ENCODE peak calls at places on chromosomes 5 and 9, in ten cellular contexts. One of them, this sample, is unnamed.

GRCh38 chr5:55601209-55601618 is 66.5 kb upstream of the PLPP1 start:
- DNase-seq in aorta: peak
- DNase-seq in GM12891: no peak
- DNase-seq in fibroblast of lung: peak
- DNase-seq in COR-L47: no peak
- DNase-seq in NCI-H774: peak
- DNase-seq in NCI-H2029 treated with DMSO at 0.1 percent for 48 hours: no peak
- DNase-seq in CD4-positive, alpha-beta memory T cell: no peak
- DNase-seq in K562: no peak
- DNase-seq in NCI-H2081: no peak
- DNase-seq in this sample: peak

GRCh38 chr5:31161772-31162171 is 31.7 kb upstream of the CDH6 start:
- DNase-seq in NCI-H774: no peak
- DNase-seq in fibroblast of lung: no peak
- DNase-seq in NCI-H2029 treated with DMSO at 0.1 percent for 48 hours: no peak
- DNase-seq in CD4-positive, alpha-beta memory T cell: no peak
- DNase-seq in GM12891: no peak
- DNase-seq in aorta: no peak
- DNase-seq in NCI-H2081: no peak
- DNase-seq in K562: no peak
- DNase-seq in COR-L47: no peak
- DNase-seq in this sample: no peak

GRCh38 chr5:73654171-73654811 is 28.3 kb downstream of the ARHGEF28 start:
- DNase-seq in CD4-positive, alpha-beta memory T cell: no peak
- DNase-seq in COR-L47: no peak
- DNase-seq in NCI-H2081: no peak
- DNase-seq in GM12891: no peak
- DNase-seq in NCI-H774: no peak
- DNase-seq in NCI-H2029 treated with DMSO at 0.1 percent for 48 hours: no peak
- DNase-seq in K562: no peak
- DNase-seq in fibroblast of lung: no peak
- DNase-seq in aorta: no peak
- DNase-seq in this sample: no peak

GRCh38 chr5:1503301-1504243 is 20.2 kb downstream of the LPCAT1 start:
- DNase-seq in GM12891: no peak
- DNase-seq in aorta: no peak
- DNase-seq in COR-L47: no peak
- DNase-seq in NCI-H774: no peak
- DNase-seq in fibroblast of lung: peak
- DNase-seq in K562: peak
- DNase-seq in NCI-H2029 treated with DMSO at 0.1 percent for 48 hours: no peak
- DNase-seq in NCI-H2081: no peak
- DNase-seq in CD4-positive, alpha-beta memory T cell: no peak
- DNase-seq in this sample: peak

GRCh38 chr5:3392306-3392939 is 203.2 kb upstream of the IRX1 start:
- DNase-seq in fibroblast of lung: no peak
- DNase-seq in NCI-H2029 treated with DMSO at 0.1 percent for 48 hours: no peak
- DNase-seq in aorta: peak
- DNase-seq in K562: peak
- DNase-seq in COR-L47: no peak
- DNase-seq in CD4-positive, alpha-beta memory T cell: no peak
- DNase-seq in GM12891: peak
- DNase-seq in NCI-H2081: no peak
- DNase-seq in NCI-H774: no peak
- DNase-seq in this sample: no peak

GRCh38 chr5:95798545-95798944 is 24.0 kb downstream of the GLRX start:
- DNase-seq in fibroblast of lung: no peak
- DNase-seq in NCI-H774: no peak
- DNase-seq in GM12891: no peak
- DNase-seq in NCI-H2081: no peak
- DNase-seq in NCI-H2029 treated with DMSO at 0.1 percent for 48 hours: no peak
- DNase-seq in aorta: no peak
- DNase-seq in K562: no peak
- DNase-seq in CD4-positive, alpha-beta memory T cell: no peak
- DNase-seq in COR-L47: no peak
- DNase-seq in this sample: no peak

GRCh38 chr5:83589786-83590185 is 118.2 kb downstream of the VCAN start:
- DNase-seq in NCI-H774: peak
- DNase-seq in K562: no peak
- DNase-seq in fibroblast of lung: no peak
- DNase-seq in aorta: no peak
- DNase-seq in CD4-positive, alpha-beta memory T cell: no peak
- DNase-seq in COR-L47: peak
- DNase-seq in NCI-H2029 treated with DMSO at 0.1 percent for 48 hours: no peak
- DNase-seq in NCI-H2081: peak
- DNase-seq in GM12891: no peak
- DNase-seq in this sample: no peak

GRCh38 chr5:177545487-177546261 is 8.7 kb downstream of the FAM193B start:
- DNase-seq in K562: no peak
- DNase-seq in COR-L47: no peak
- DNase-seq in fibroblast of lung: peak
- DNase-seq in NCI-H774: no peak
- DNase-seq in CD4-positive, alpha-beta memory T cell: no peak
- DNase-seq in GM12891: no peak
- DNase-seq in NCI-H2081: no peak
- DNase-seq in NCI-H2029 treated with DMSO at 0.1 percent for 48 hours: no peak
- DNase-seq in aorta: no peak
- DNase-seq in this sample: peak

GRCh38 chr9:121613009-121613766 is 38.2 kb upstream of the DAB2IP start:
- DNase-seq in fibroblast of lung: no peak
- DNase-seq in aorta: no peak
- DNase-seq in COR-L47: no peak
- DNase-seq in NCI-H774: no peak
- DNase-seq in K562: no peak
- DNase-seq in GM12891: no peak
- DNase-seq in NCI-H2081: no peak
- DNase-seq in NCI-H2029 treated with DMSO at 0.1 percent for 48 hours: peak
- DNase-seq in CD4-positive, alpha-beta memory T cell: no peak
- DNase-seq in this sample: no peak

GRCh38 chr5:138336952-138337684 is 948 bp upstream of the FAM53C start:
- DNase-seq in NCI-H774: peak
- DNase-seq in NCI-H2029 treated with DMSO at 0.1 percent for 48 hours: peak
- DNase-seq in K562: peak
- DNase-seq in GM12891: no peak
- DNase-seq in COR-L47: peak
- DNase-seq in NCI-H2081: peak
- DNase-seq in aorta: peak
- DNase-seq in fibroblast of lung: peak
- DNase-seq in CD4-positive, alpha-beta memory T cell: peak
- DNase-seq in this sample: no peak

GRCh38 chr5:81537905-81538535 is 144.1 kb upstream of the ACOT12 start:
- DNase-seq in NCI-H2029 treated with DMSO at 0.1 percent for 48 hours: no peak
- DNase-seq in NCI-H2081: no peak
- DNase-seq in aorta: no peak
- DNase-seq in CD4-positive, alpha-beta memory T cell: no peak
- DNase-seq in COR-L47: no peak
- DNase-seq in NCI-H774: no peak
- DNase-seq in GM12891: no peak
- DNase-seq in fibroblast of lung: no peak
- DNase-seq in K562: no peak
- DNase-seq in this sample: no peak

GRCh38 chr9:114405294-114406034 is 17.7 kb upstream of the AKNA start:
- DNase-seq in CD4-positive, alpha-beta memory T cell: peak
- DNase-seq in aorta: peak
- DNase-seq in NCI-H2029 treated with DMSO at 0.1 percent for 48 hours: peak
- DNase-seq in fibroblast of lung: peak
- DNase-seq in COR-L47: peak
- DNase-seq in GM12891: peak
- DNase-seq in K562: peak
- DNase-seq in NCI-H774: peak
- DNase-seq in NCI-H2081: peak
- DNase-seq in this sample: peak

GRCh38 chr5:109695005-109695926 is 5.5 kb downstream of the MAN2A1 start:
- DNase-seq in NCI-H2029 treated with DMSO at 0.1 percent for 48 hours: no peak
- DNase-seq in NCI-H774: no peak
- DNase-seq in aorta: no peak
- DNase-seq in GM12891: no peak
- DNase-seq in K562: peak
- DNase-seq in COR-L47: no peak
- DNase-seq in fibroblast of lung: no peak
- DNase-seq in CD4-positive, alpha-beta memory T cell: no peak
- DNase-seq in NCI-H2081: no peak
- DNase-seq in this sample: no peak

GRCh38 chr5:72268753-72269410 is 51.2 kb downstream of the MRPS27 start:
- DNase-seq in fibroblast of lung: peak
- DNase-seq in COR-L47: peak
- DNase-seq in NCI-H2029 treated with DMSO at 0.1 percent for 48 hours: no peak
- DNase-seq in CD4-positive, alpha-beta memory T cell: peak
- DNase-seq in NCI-H774: peak
- DNase-seq in K562: peak
- DNase-seq in NCI-H2081: peak
- DNase-seq in aorta: no peak
- DNase-seq in GM12891: no peak
- DNase-seq in this sample: no peak

GRCh38 chr5:107764282-107764681 is 93.5 kb upstream of the EFNA5 start:
- DNase-seq in NCI-H774: no peak
- DNase-seq in fibroblast of lung: no peak
- DNase-seq in aorta: no peak
- DNase-seq in GM12891: no peak
- DNase-seq in CD4-positive, alpha-beta memory T cell: no peak
- DNase-seq in COR-L47: no peak
- DNase-seq in NCI-H2029 treated with DMSO at 0.1 percent for 48 hours: no peak
- DNase-seq in K562: no peak
- DNase-seq in NCI-H2081: no peak
- DNase-seq in this sample: no peak

GRCh38 chr9:127366594-127366993 is 30.4 kb upstream of the SLC2A8 start:
- DNase-seq in aorta: peak
- DNase-seq in NCI-H774: no peak
- DNase-seq in K562: no peak
- DNase-seq in NCI-H2029 treated with DMSO at 0.1 percent for 48 hours: no peak
- DNase-seq in COR-L47: no peak
- DNase-seq in fibroblast of lung: no peak
- DNase-seq in CD4-positive, alpha-beta memory T cell: no peak
- DNase-seq in NCI-H2081: no peak
- DNase-seq in GM12891: no peak
- DNase-seq in this sample: no peak

GRCh38 chr5:113581388-113581787 is 67.9 kb downstream of the YTHDC2 start:
- DNase-seq in GM12891: no peak
- DNase-seq in COR-L47: no peak
- DNase-seq in fibroblast of lung: peak
- DNase-seq in K562: no peak
- DNase-seq in NCI-H774: no peak
- DNase-seq in NCI-H2081: no peak
- DNase-seq in CD4-positive, alpha-beta memory T cell: no peak
- DNase-seq in NCI-H2029 treated with DMSO at 0.1 percent for 48 hours: no peak
- DNase-seq in aorta: no peak
- DNase-seq in this sample: no peak

GRCh38 chr9:16100596-16101091 is 547.8 kb downstream of the CCDC171 start:
- DNase-seq in NCI-H774: no peak
- DNase-seq in NCI-H2081: no peak
- DNase-seq in fibroblast of lung: peak
- DNase-seq in CD4-positive, alpha-beta memory T cell: no peak
- DNase-seq in COR-L47: no peak
- DNase-seq in K562: no peak
- DNase-seq in aorta: peak
- DNase-seq in NCI-H2029 treated with DMSO at 0.1 percent for 48 hours: no peak
- DNase-seq in GM12891: no peak
- DNase-seq in this sample: peak

GRCh38 chr9:85258823-85259370 is 482.9 kb downstream of the AGTPBP1 start:
- DNase-seq in fibroblast of lung: peak
- DNase-seq in K562: peak
- DNase-seq in aorta: peak
- DNase-seq in NCI-H2029 treated with DMSO at 0.1 percent for 48 hours: peak
- DNase-seq in NCI-H2081: peak
- DNase-seq in CD4-positive, alpha-beta memory T cell: no peak
- DNase-seq in COR-L47: peak
- DNase-seq in GM12891: peak
- DNase-seq in NCI-H774: no peak
- DNase-seq in this sample: peak

GRCh38 chr9:113882181-113882580 is 6.1 kb downstream of the ZNF618 start:
- DNase-seq in NCI-H2029 treated with DMSO at 0.1 percent for 48 hours: no peak
- DNase-seq in NCI-H2081: no peak
- DNase-seq in aorta: no peak
- DNase-seq in COR-L47: no peak
- DNase-seq in NCI-H774: no peak
- DNase-seq in GM12891: no peak
- DNase-seq in K562: no peak
- DNase-seq in fibroblast of lung: no peak
- DNase-seq in CD4-positive, alpha-beta memory T cell: no peak
- DNase-seq in this sample: no peak

GRCh38 chr9:68975644-68976043 is 38.3 kb downstream of the PRKACG start:
- DNase-seq in NCI-H774: no peak
- DNase-seq in NCI-H2029 treated with DMSO at 0.1 percent for 48 hours: no peak
- DNase-seq in fibroblast of lung: no peak
- DNase-seq in K562: no peak
- DNase-seq in COR-L47: no peak
- DNase-seq in GM12891: no peak
- DNase-seq in NCI-H2081: no peak
- DNase-seq in aorta: no peak
- DNase-seq in CD4-positive, alpha-beta memory T cell: no peak
- DNase-seq in this sample: no peak

GRCh38 chr9:134571946-134572914 is 69.4 kb upstream of the COL5A1 start:
- DNase-seq in K562: no peak
- DNase-seq in COR-L47: no peak
- DNase-seq in GM12891: no peak
- DNase-seq in NCI-H2029 treated with DMSO at 0.1 percent for 48 hours: no peak
- DNase-seq in CD4-positive, alpha-beta memory T cell: no peak
- DNase-seq in NCI-H2081: no peak
- DNase-seq in fibroblast of lung: no peak
- DNase-seq in aorta: peak
- DNase-seq in NCI-H774: no peak
- DNase-seq in this sample: peak

GRCh38 chr5:153714732-153715287 is 224.3 kb downstream of the GRIA1 start:
- DNase-seq in K562: no peak
- DNase-seq in COR-L47: no peak
- DNase-seq in aorta: no peak
- DNase-seq in CD4-positive, alpha-beta memory T cell: no peak
- DNase-seq in fibroblast of lung: no peak
- DNase-seq in NCI-H2081: no peak
- DNase-seq in NCI-H2029 treated with DMSO at 0.1 percent for 48 hours: no peak
- DNase-seq in NCI-H774: no peak
- DNase-seq in GM12891: no peak
- DNase-seq in this sample: no peak

GRCh38 chr9:7387844-7388243 is 411.7 kb downstream of the DMAC1 start:
- DNase-seq in NCI-H2029 treated with DMSO at 0.1 percent for 48 hours: no peak
- DNase-seq in NCI-H2081: no peak
- DNase-seq in fibroblast of lung: no peak
- DNase-seq in K562: no peak
- DNase-seq in COR-L47: no peak
- DNase-seq in GM12891: no peak
- DNase-seq in aorta: no peak
- DNase-seq in CD4-positive, alpha-beta memory T cell: no peak
- DNase-seq in NCI-H774: no peak
- DNase-seq in this sample: peak

GRCh38 chr5:59598547-59598874 is 295.0 kb downstream of the PDE4D start:
- DNase-seq in COR-L47: no peak
- DNase-seq in NCI-H774: no peak
- DNase-seq in fibroblast of lung: no peak
- DNase-seq in NCI-H2081: no peak
- DNase-seq in aorta: no peak
- DNase-seq in K562: no peak
- DNase-seq in CD4-positive, alpha-beta memory T cell: no peak
- DNase-seq in GM12891: no peak
- DNase-seq in NCI-H2029 treated with DMSO at 0.1 percent for 48 hours: peak
- DNase-seq in this sample: no peak

GRCh38 chr5:56696900-56697299 is 118.4 kb upstream of the MAP3K1 start:
- DNase-seq in NCI-H2081: no peak
- DNase-seq in NCI-H774: no peak
- DNase-seq in NCI-H2029 treated with DMSO at 0.1 percent for 48 hours: no peak
- DNase-seq in COR-L47: no peak
- DNase-seq in aorta: no peak
- DNase-seq in fibroblast of lung: peak
- DNase-seq in GM12891: no peak
- DNase-seq in K562: no peak
- DNase-seq in CD4-positive, alpha-beta memory T cell: peak
- DNase-seq in this sample: no peak

GRCh38 chr5:36494756-36495637 is 111.4 kb upstream of the SLC1A3 start:
- DNase-seq in NCI-H774: no peak
- DNase-seq in CD4-positive, alpha-beta memory T cell: no peak
- DNase-seq in NCI-H2081: no peak
- DNase-seq in aorta: no peak
- DNase-seq in fibroblast of lung: peak
- DNase-seq in COR-L47: no peak
- DNase-seq in NCI-H2029 treated with DMSO at 0.1 percent for 48 hours: no peak
- DNase-seq in K562: no peak
- DNase-seq in GM12891: no peak
- DNase-seq in this sample: no peak

GRCh38 chr5:3287516-3287915 is 308.1 kb upstream of the IRX1 start:
- DNase-seq in NCI-H774: no peak
- DNase-seq in K562: no peak
- DNase-seq in CD4-positive, alpha-beta memory T cell: no peak
- DNase-seq in fibroblast of lung: no peak
- DNase-seq in GM12891: no peak
- DNase-seq in NCI-H2081: no peak
- DNase-seq in aorta: peak
- DNase-seq in COR-L47: no peak
- DNase-seq in NCI-H2029 treated with DMSO at 0.1 percent for 48 hours: no peak
- DNase-seq in this sample: no peak

This sample was measured in Right ventricle myocardium superior.